ENCODE peak calls at places on chromosomes 13 and 19, in five cellular contexts. I is A549, M is K562, R is HepG2, D is GM12878. L is an unnamed sample. For H3K4me1, the result is how much of the 10 kb centered on the place peaks cover.

GRCh38 chr19:54481326-54481930 is 8.3 kb upstream of the CDC42EP5 start:
- DNase-seq in M (peak), R (peak), D (no peak), I (no peak), L (peak)

GRCh38 chr19:29665826-29666633 is 769 bp downstream of the PLEKHF1 start:
- DNase-seq in I (no peak), R (no peak), M (no peak), D (no peak), L (peak)

GRCh38 chr13:94325660-94326059 is 153.8 kb downstream of the DCT start:
- DNase-seq in I (no peak), M (no peak), D (no peak), R (no peak), L (peak)

GRCh38 chr19:3178377-3178972 is at the start of gene S1PR4:
- DNase-seq in D (no peak), M (no peak), R (no peak), I (no peak), L (no peak)

GRCh38 chr19:633786-634639 is 676 bp upstream of the POLRMT start:
- DNase-seq in M (no peak), D (no peak), I (no peak), R (no peak), L (no peak)

GRCh38 chr19:17803264-17803896 is 8.4 kb downstream of the B3GNT3 start:
- DNase-seq in D (no peak), R (no peak), I (no peak), M (no peak), L (no peak)

GRCh38 chr13:113086991-113087922 is 18.3 kb upstream of the F7 start:
- DNase-seq in M (no peak), D (no peak), I (no peak), R (no peak), L (no peak)

GRCh38 chr19:14116918-14117578 is 514 bp downstream of the PRKACA start:
- DNase-seq in M (peak), I (no peak), D (no peak), R (no peak), L (peak)

GRCh38 chr13:71290963-71291937 is 575.8 kb downstream of the DACH1 start:
- DNase-seq in M (no peak), R (peak), I (no peak), D (peak), L (no peak)

GRCh38 chr13:19268331-19268730 is 86.7 kb upstream of the TUBA3C start:
- DNase-seq in M (no peak), D (no peak), I (no peak), R (no peak), L (no peak)

GRCh38 chr19:45528744-45529453 is 21.6 kb downstream of the VASP start:
- DNase-seq in M (peak), I (no peak), R (no peak), D (no peak), L (peak)

GRCh38 chr13:20127263-20127562 is 33.6 kb downstream of the GJA3 start:
- DNase-seq in D (no peak), I (no peak), R (peak), M (no peak), L (no peak)

GRCh38 chr13:29548722-29549446 is 46.6 kb downstream of the SLC7A1 start:
- DNase-seq in I (no peak), D (no peak), M (no peak), R (no peak), L (no peak)

GRCh38 chr19:53172892-53173291 is 14.0 kb upstream of the ZNF347 start:
- DNase-seq in D (no peak), R (peak), M (no peak), I (no peak), L (no peak)

GRCh38 chr19:31413353-31413752 is 64.1 kb upstream of the TSHZ3 start:
- DNase-seq in I (no peak), D (no peak), R (no peak), M (no peak), L (no peak)

GRCh38 chr19:40143612-40144011 is 47.6 kb upstream of the MAP3K10 start:
- DNase-seq in M (no peak), R (no peak), D (no peak), I (no peak), L (peak)

GRCh38 chr19:50777261-50777660 is 7.0 kb downstream of the GPR32 start:
- DNase-seq in I (no peak), R (no peak), M (no peak), D (no peak), L (no peak)

GRCh38 chr13:98242403-98242802 is 65.3 kb upstream of the RNF113B start:
- DNase-seq in R (no peak), M (no peak), D (no peak), I (no peak), L (no peak)

GRCh38 chr19:48413879-48414623 is 20.6 kb downstream of the GRIN2D start:
- DNase-seq in M (no peak), R (no peak), D (no peak), I (no peak), L (peak)

GRCh38 chr13:113671066-113672001 is 4.3 kb downstream of the GRK1 start:
- DNase-seq in I (no peak), D (no peak), R (no peak), M (no peak), L (no peak)

DNA sequence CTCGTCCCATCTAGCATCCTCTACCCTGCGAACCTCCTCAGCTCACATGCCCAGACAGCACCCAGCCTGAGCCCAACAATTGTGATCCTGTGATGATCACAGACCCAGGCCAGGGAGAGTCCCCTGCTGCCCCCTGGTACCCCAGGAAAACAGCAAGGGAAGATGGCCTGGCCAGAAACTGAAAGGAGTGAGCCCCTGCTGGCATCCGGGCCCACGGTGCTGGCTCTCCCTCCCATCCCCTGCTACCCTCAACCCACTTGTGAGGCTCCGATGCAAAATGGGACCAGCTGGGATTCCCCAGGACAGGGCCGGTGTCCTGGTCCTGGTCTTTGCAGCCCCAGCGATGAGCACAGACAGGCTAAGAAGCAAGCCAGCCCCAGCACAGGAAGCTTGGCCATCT is 14.1 kb downstream of the RANBP3 start:
- DNase-seq in D (no peak), I (no peak), M (no peak), R (no peak), L (no peak)
- TF ChIP-seq JUNB in D (no peak), I (no peak), M (no peak), R (no peak), L (no peak)

DNA sequence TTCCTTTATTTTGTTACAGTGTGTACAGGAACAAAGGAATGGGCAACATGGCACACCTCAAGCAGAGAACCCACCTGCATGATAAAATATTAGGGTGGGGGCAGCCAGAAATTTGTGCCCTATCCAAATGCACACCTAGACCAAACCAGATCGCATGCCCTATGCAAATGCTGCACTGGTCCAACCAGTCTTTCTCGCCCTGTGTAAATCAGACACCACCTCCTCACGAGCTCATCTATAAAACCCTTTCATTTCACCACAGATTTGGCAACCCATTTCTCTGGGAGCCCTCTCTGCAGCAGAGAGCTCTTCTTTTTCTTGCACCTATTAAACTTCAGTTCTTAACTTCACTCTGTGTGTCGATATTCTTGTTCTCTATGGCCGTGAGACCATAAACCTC is 1559.2 kb downstream of the SLITRK1 start:
- DNase-seq in M (no peak), I (no peak), R (no peak), D (no peak), L (no peak)
- TF ChIP-seq CTCF in M (no peak), I (no peak), R (no peak), D (no peak), L (no peak)

GRCh38 chr13:43304449-43304848 is 281.1 kb downstream of the DNAJC15 start:
- DNase-seq in M (no peak), I (no peak), D (no peak), R (no peak), L (no peak)

GRCh38 chr13:43303040-43303729 is 279.8 kb downstream of the DNAJC15 start:
- DNase-seq in R (peak), M (no peak), D (no peak), I (no peak), L (peak)

GRCh38 chr13:43298799-43299198 is 275.4 kb downstream of the DNAJC15 start:
- DNase-seq in I (no peak), D (no peak), M (no peak), R (no peak), L (no peak)

GRCh38 chr13:43300817-43301216 is 277.4 kb downstream of the DNAJC15 start:
- DNase-seq in R (no peak), D (no peak), M (no peak), I (no peak), L (no peak)

DNA sequence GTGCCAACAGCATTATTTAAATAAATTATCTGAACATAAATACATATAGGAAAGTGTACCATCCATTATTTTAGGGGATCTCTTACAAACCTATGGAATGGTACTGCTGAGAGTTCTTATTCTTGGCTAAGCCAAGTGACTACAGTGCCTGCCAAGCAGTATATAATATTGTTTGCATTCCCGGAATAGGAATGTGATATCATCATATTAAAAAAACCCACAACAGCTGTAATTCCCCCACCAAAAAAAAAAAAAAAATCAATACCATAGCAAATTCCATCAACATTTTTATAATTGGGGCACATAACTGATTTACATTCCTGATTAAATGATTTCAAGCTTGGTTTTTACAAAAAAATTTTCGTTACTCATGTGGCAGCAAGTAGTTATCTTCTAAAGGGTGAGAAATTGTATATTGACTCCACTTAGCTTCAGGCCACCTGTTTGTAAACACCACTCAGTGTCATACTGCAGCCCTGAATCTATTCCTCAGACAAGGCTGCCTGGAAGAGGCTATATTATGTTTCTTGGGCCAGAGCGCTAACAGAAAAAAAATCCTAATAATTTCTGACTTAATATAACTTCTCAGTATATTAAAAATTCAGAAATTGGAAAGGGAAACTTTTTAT is 278.1 kb downstream of the DNAJC15 start:
- DNase-seq in M (no peak), R (no peak), D (no peak), I (no peak), L (no peak)
- H3K4me1 ChIP-seq in M (under half), R (under half), D (under half), I (under half), L (under half)

DNA sequence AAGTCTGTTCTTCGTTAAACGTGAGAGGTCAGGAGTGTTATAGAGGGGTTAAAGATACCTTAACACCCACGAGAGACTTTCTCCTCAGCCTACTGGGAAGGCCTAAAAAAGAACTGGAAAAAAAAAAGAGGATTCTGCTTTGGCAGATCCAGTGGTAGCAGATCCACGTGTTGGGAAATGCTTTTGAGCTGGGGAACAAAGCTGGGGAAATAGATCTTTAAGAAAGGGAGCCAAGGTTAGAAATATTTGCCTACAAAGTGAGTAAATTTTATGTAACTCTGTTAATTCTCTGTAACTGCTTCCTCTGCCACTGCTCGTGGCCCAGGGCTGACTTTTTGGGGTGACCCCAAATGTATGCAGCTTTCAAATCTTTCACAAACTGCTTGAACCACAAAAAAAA is 11.7 kb downstream of the RFX2 start:
- DNase-seq in I (no peak), M (no peak), R (no peak), D (no peak), L (no peak)
- TF ChIP-seq JUNB in I (no peak), M (no peak), R (no peak), D (no peak), L (no peak)

L was measured in GM23338.